ENCODE peak calls at places on chromosomes 6 and 20, in ten cellular contexts. T is GM18507, J is IMR-90, U is body of pancreas, S is DMS 273 treated with DMSO at 0.1 percent for 48 hours, Z is thoracic aorta, F is H54, D is HTR-8/SVneo, M is breast epithelium, R is left kidney. Y is an unnamed sample.

GRCh38 chr20:58906894-58907293 is 54.4 kb downstream of the GNAS start:
- DNase-seq in J (peak; percentile 79), F (no peak), M (no peak), D (no peak), U (peak; percentile 72), S (no peak), Z (no peak), R (no peak), T (no peak), Y (no peak)

GRCh38 chr6:51915098-51915497 is 172.3 kb downstream of the PKHD1 start:
- DNase-seq in F (no peak), R (no peak), D (no peak), S (no peak), T (no peak), J (no peak), U (no peak), M (no peak), Z (no peak), Y (no peak)

GRCh38 chr20:16066571-16066970 is 506.7 kb downstream of the KIF16B start:
- DNase-seq in U (no peak), S (no peak), F (no peak), T (no peak), D (no peak), J (no peak), R (no peak), M (no peak), Z (no peak), Y (no peak)

GRCh38 chr6:128216917-128217316 is 303.5 kb downstream of the PTPRK start:
- DNase-seq in T (no peak), U (no peak), R (no peak), S (no peak), D (no peak), F (no peak), M (no peak), Z (no peak), J (no peak), Y (no peak)

GRCh38 chr6:125962900-125963497 is 6.4 kb downstream of the HINT3 start:
- DNase-seq in Z (no peak), D (no peak), T (no peak), S (peak; percentile 40), F (no peak), J (no peak), R (no peak), U (no peak), M (no peak), Y (no peak)

GRCh38 chr20:55685848-55686247 is 319.5 kb downstream of the CBLN4 start:
- DNase-seq in M (no peak), D (no peak), U (no peak), J (no peak), R (no peak), Z (no peak), F (no peak), S (no peak), T (no peak), Y (no peak)

GRCh38 chr20:31473331-31474096 is 1.4 kb downstream of the DEFB124 start:
- DNase-seq in D (no peak), M (no peak), J (no peak), F (no peak), R (no peak), U (no peak), T (no peak), Z (no peak), S (no peak), Y (no peak)

GRCh38 chr6:170266061-170266825 is 24.6 kb downstream of the DLL1 start:
- DNase-seq in R (no peak), S (no peak), D (no peak), T (no peak), Z (no peak), J (no peak), U (peak; percentile 74), F (no peak), M (no peak), Y (no peak)

GRCh38 chr6:148027201-148027600 is 315.4 kb upstream of the SASH1 start:
- DNase-seq in D (no peak), S (no peak), U (no peak), T (no peak), M (no peak), R (no peak), J (no peak), Z (no peak), F (no peak), Y (no peak)

GRCh38 chr20:15491564-15491963 is 1081.7 kb downstream of the KIF16B start:
- DNase-seq in T (no peak), R (peak; percentile 17), S (peak; percentile 2), J (no peak), U (no peak), Z (no peak), F (no peak), M (no peak), D (no peak), Y (no peak)

Y was measured in left lung.